ENCODE peak calls at places on chromosomes 7 and 10, in four cellular contexts. Z is GM12878, M is GM23338, E is K562. N is an unnamed sample.
A peak's percentile ranks its signal among the peaks of the same experiment; 100 is the strongest.

GRCh38 chr10:91907033-91907594 is 2.2 kb downstream of the FGFBP3 start:
- DNase-seq in Z (no peak), M (no peak), E (no peak), N (no peak)

GRCh38 chr10:48901152-48901705 is 38.4 kb downstream of the LRRC18 start:
- DNase-seq in Z (no peak), M (no peak), E (no peak), N (no peak)

GRCh38 chr7:66964391-66964790 is 31.0 kb downstream of the SBDS start:
- DNase-seq in Z (no peak), M (no peak), E (no peak), N (no peak)

GRCh38 chr7:85634951-85635350 is 448.1 kb upstream of the SEMA3D start:
- DNase-seq in Z (no peak), M (no peak), E (no peak), N (no peak)

GRCh38 chr10:84269773-84270172 is 24.9 kb downstream of the RGR start:
- DNase-seq in Z (no peak), M (no peak), E (no peak), N (no peak)

GRCh38 chr7:19899517-19899916 is 126.1 kb upstream of the TMEM196 start:
- DNase-seq in Z (no peak), M (no peak), E (no peak), N (no peak)

GRCh38 chr10:63467833-63468232 is 2.1 kb upstream of the JMJD1C start:
- DNase-seq in Z (no peak), M (no peak), E (no peak), N (no peak)

GRCh38 chr10:122363722-122364463 is 10.6 kb upstream of the PLEKHA1 start:
- DNase-seq in Z (no peak), M (no peak), E (no peak), N (no peak)

GRCh38 chr10:22598488-22598887 is 115.9 kb downstream of the PIP4K2A start:
- DNase-seq in Z (no peak), M (no peak), E (peak; percentile 23), N (no peak)

GRCh38 chr10:124299726-124300125 is 119.0 kb downstream of the OAT start:
- DNase-seq in Z (no peak), M (no peak), E (no peak), N (no peak)

GRCh38 chr10:78572565-78572964 is 496.2 kb upstream of the ZMIZ1 start:
- DNase-seq in Z (no peak), M (no peak), E (no peak), N (no peak)

GRCh38 chr10:27646194-27646593 is 99.4 kb downstream of the MKX start:
- DNase-seq in Z (no peak), M (no peak), E (no peak), N (no peak)

GRCh38 chr10:55704950-55705349 is 656.1 kb downstream of the ZWINT start:
- DNase-seq in Z (no peak), M (no peak), E (no peak), N (no peak)

GRCh38 chr7:23570592-23571200 is 26.5 kb upstream of the CCDC126 start:
- DNase-seq in Z (peak; percentile 60), M (peak; percentile 91), E (peak; percentile 66), N (peak; percentile 62)

GRCh38 chr10:27620425-27621397 is 116.6 kb downstream of the RAB18 start:
- DNase-seq in Z (no peak), M (no peak), E (no peak), N (no peak)

GRCh38 chr10:104334965-104335650 is 3.2 kb downstream of the ITPRIP start:
- DNase-seq in Z (no peak), M (no peak), E (no peak), N (no peak)

GRCh38 chr7:143408686-143409551 is at the start of gene EPHA1:
- DNase-seq in Z (no peak), M (peak; percentile 97), E (peak; percentile 90), N (no peak)

GRCh38 chr7:107758667-107759066 is 14.7 kb downstream of the CBLL1 start:
- DNase-seq in Z (no peak), M (no peak), E (peak; percentile 25), N (no peak)

GRCh38 chr10:17059197-17059688 is 70.4 kb downstream of the CUBN start:
- DNase-seq in Z (no peak), M (no peak), E (no peak), N (no peak)

GRCh38 chr7:87156709-87157108 is 4.5 kb downstream of the DMTF1 start:
- DNase-seq in Z (no peak), M (no peak), E (no peak), N (no peak)

GRCh38 chr7:111647881-111648280 is 85.6 kb upstream of the IMMP2L start:
- DNase-seq in Z (no peak), M (peak; percentile 25), E (no peak), N (no peak)

GRCh38 chr10:75546004-75546403 is 114.6 kb downstream of the LRMDA start:
- DNase-seq in Z (no peak), M (no peak), E (no peak), N (no peak)

GRCh38 chr7:30776971-30777370 is 5.8 kb downstream of the MINDY4 start:
- DNase-seq in Z (no peak), M (no peak), E (no peak), N (no peak)

GRCh38 chr10:91163709-91164474 is 56.6 kb upstream of the PCGF5 start:
- DNase-seq in Z (no peak), M (peak; percentile 43), E (peak; percentile 48), N (peak; percentile 60)

GRCh38 chr10:30103595-30104310 is 44.4 kb upstream of the JCAD start:
- DNase-seq in Z (no peak), M (no peak), E (no peak), N (no peak)

GRCh38 chr7:158011941-158012340 is 575.7 kb downstream of the PTPRN2 start:
- DNase-seq in Z (no peak), M (no peak), E (no peak), N (no peak)

GRCh38 chr7:135253851-135254815 is 20.5 kb downstream of the STRA8 start:
- DNase-seq in Z (no peak), M (no peak), E (no peak), N (peak; percentile 50)

GRCh38 chr10:35089641-35090161 is 440 bp downstream of the CUL2 start:
- DNase-seq in Z (no peak), M (peak; percentile 31), E (peak; percentile 44), N (no peak)

GRCh38 chr10:71191019-71191418 is 21.4 kb upstream of the UNC5B start:
- DNase-seq in Z (no peak), M (no peak), E (no peak), N (no peak)

GRCh38 chr7:43785425-43785824 is 26.9 kb downstream of the BLVRA start:
- DNase-seq in Z (no peak), M (no peak), E (no peak), N (no peak)

GRCh38 chr7:104231054-104232046 is 23.5 kb upstream of the ORC5 start:
- DNase-seq in Z (no peak), M (peak; percentile 91), E (peak; percentile 61), N (peak; percentile 47)

GRCh38 chr7:137674551-137675409 is 172.0 kb downstream of the DGKI start:
- DNase-seq in Z (no peak), M (no peak), E (no peak), N (no peak)

DNA sequence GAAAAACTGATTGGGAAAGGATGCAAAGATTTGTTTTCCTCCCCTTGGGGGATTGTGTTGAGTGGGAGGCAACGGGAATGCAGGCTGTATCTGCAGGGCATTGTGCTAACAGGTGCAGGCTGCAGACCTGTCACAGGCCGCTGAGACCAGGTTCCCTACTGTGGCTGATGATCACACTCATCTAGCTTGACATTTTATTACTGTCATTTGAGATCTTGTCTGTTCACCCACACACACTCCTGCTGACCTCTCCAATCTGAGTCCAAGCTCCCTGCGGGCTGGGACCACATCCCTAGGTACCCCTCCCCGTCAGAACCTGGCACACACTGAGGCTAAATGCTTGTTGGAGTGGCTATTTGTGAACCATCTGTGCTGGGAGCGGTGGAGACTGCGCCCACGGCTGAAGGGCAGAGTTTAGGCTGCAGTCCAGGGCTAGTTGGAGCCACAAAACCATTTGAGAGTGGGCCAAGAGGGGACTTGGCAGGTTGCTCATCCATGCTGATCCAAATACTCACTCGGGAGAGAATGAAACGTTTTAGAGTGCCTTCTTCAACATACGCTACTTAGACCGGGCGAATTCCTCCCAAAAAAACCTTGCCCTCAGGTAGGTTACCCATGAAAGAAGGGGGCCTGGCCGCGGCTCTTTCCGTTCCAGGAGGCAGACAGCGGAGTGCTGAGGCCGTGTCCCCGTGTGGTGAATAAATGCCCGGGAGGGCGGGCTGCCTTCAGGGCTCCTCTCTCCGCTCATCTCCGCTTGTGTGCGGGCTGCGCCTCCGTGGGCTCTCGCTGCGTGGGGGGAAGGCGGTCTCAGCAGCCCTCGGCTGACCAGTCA is 164.4 kb downstream of the RGS10 start:
- DNase-seq in Z (no peak), M (no peak), E (no peak), N (no peak)
- TF ChIP-seq CREB1 in Z (no peak), M (no peak), E (no peak), N (no peak)

GRCh38 chr10:131804551-131805295 is 96.1 kb upstream of the PPP2R2D start:
- DNase-seq in Z (no peak), M (no peak), E (no peak), N (no peak)

GRCh38 chr10:131805696-131806095 is 95.1 kb upstream of the PPP2R2D start:
- DNase-seq in Z (no peak), M (no peak), E (no peak), N (no peak)

GRCh38 chr10:131808370-131808930 is 92.4 kb upstream of the PPP2R2D start:
- DNase-seq in Z (no peak), M (no peak), E (no peak), N (no peak)

GRCh38 chr10:131806146-131806545 is 94.7 kb upstream of the PPP2R2D start:
- DNase-seq in Z (no peak), M (no peak), E (no peak), N (no peak)

DNA sequence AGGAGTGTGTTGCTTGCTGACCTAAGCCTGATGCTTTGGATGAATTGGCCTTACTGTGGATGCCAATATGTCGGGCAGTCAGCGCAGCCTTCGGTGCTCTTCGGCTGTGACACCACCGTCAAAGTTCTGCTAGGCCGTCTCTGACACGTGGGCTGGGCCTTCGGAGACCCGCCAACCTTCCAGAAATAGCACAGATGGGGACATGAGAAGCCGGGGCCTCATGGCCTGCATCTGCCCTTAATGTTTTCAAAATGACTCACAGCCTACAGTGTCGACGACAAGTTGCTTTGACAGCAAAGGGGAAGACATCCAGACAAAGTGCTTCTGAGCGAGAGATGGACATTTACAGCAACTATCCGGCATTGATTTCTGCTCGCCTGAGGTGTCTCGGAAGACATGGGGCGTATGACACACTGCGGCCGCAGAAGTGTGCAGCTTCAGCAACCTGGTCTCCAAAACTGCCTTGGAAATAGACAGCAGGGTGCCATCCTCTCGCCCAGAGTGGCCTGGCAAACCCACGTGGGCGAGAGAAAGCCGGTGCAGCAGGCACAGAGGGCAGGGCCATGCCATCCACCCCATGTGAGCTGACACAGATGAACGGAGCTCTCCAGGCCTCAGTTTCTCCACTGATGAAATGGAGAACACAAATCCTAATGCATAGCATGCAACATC is 94.0 kb upstream of the PPP2R2D start:
- DNase-seq in Z (no peak), M (no peak), E (no peak), N (no peak)
- H3K27me3 ChIP-seq in Z (no peaks in the 10 kb centered on the region), M (no peaks in the 10 kb centered on the region), E (no peaks in the 10 kb centered on the region), N (peaks cover 1% of the 10 kb centered on the region)

GRCh38 chr7:17523813-17524741 is 225.6 kb downstream of the AHR start:
- DNase-seq in Z (no peak), M (peak; percentile 9), E (no peak), N (peak; percentile 44)
- TF ChIP-seq REST in Z (no peak), M (no peak), E (no peak), N (no peak)

GRCh38 chr7:38192347-38192746 is 14.3 kb downstream of the STARD3NL start:
- DNase-seq in Z (no peak), M (no peak), E (no peak), N (no peak)

GRCh38 chr7:38199154-38199553 is 21.1 kb downstream of the STARD3NL start:
- DNase-seq in Z (no peak), M (no peak), E (no peak), N (no peak)

GRCh38 chr7:38199782-38200181 is 21.7 kb downstream of the STARD3NL start:
- DNase-seq in Z (no peak), M (no peak), E (no peak), N (no peak)

GRCh38 chr7:38198356-38198755 is 20.3 kb downstream of the STARD3NL start:
- DNase-seq in Z (no peak), M (no peak), E (no peak), N (no peak)

GRCh38 chr7:38195804-38196595 is 18.0 kb downstream of the STARD3NL start:
- DNase-seq in Z (no peak), M (no peak), E (no peak), N (no peak)
- TF ChIP-seq CREB1 in Z (no peak), M (no peak), E (no peak), N (no peak)